ENCODE peak calls at places on chromosomes 6 and 20, in seven cellular contexts. J is fibroblast of pulmonary artery, T is H9, Q is sigmoid colon, S is glutamatergic neuron, P is astrocyte of the spinal cord, I is psoas muscle. D is an unnamed sample.

GRCh38 chr6:33620584-33621395 is at the start of gene ITPR3:
- DNase-seq in S (no peak), P (peak; percentile 46), I (peak; percentile 81), J (peak; percentile 92), T (peak; percentile 68), Q (peak; percentile 80), D (no peak)

GRCh38 chr20:2394411-2395055 is 13.8 kb downstream of the TGM6 start:
- DNase-seq in P (no peak), T (no peak), S (no peak), J (no peak), I (no peak), Q (no peak), D (no peak)

GRCh38 chr6:42629845-42630244 is 66.0 kb downstream of the UBR2 start:
- DNase-seq in Q (no peak), I (no peak), S (no peak), P (no peak), J (no peak), T (no peak), D (no peak)

GRCh38 chr6:169177516-169178196 is 76.0 kb downstream of the THBS2 start:
- DNase-seq in P (peak; percentile 48), T (no peak), Q (no peak), J (peak; percentile 54), S (no peak), I (no peak), D (no peak)

GRCh38 chr20:38932457-38933120 is 6.4 kb downstream of the FAM83D start:
- DNase-seq in Q (no peak), I (no peak), S (no peak), P (peak; percentile 15), J (peak; percentile 92), T (no peak), D (no peak)

GRCh38 chr20:18364768-18365167 is 76.4 kb downstream of the ZNF133 start:
- DNase-seq in P (no peak), T (no peak), I (no peak), S (no peak), Q (no peak), J (no peak), D (no peak)

GRCh38 chr6:47059216-47059885 is 17.2 kb upstream of the ADGRF1 start:
- DNase-seq in J (no peak), P (no peak), I (no peak), T (no peak), Q (no peak), S (no peak), D (no peak)

GRCh38 chr6:579339-579738 is 77.6 kb downstream of the HUS1B start:
- DNase-seq in P (peak; percentile 26), I (no peak), Q (no peak), S (no peak), T (no peak), J (peak; percentile 34), D (no peak)

GRCh38 chr6:71887006-71887743 is 825 bp downstream of the RIMS1 start:
- DNase-seq in J (no peak), T (peak; percentile 44), I (peak; percentile 45), S (no peak), Q (peak; percentile 58), P (no peak), D (no peak)

GRCh38 chr6:71324179-71324791 is 35.7 kb downstream of the OGFRL1 start:
- DNase-seq in S (no peak), I (no peak), P (no peak), T (no peak), J (no peak), Q (no peak), D (no peak)

GRCh38 chr20:51529758-51530157 is 12.8 kb downstream of the NFATC2 start:
- DNase-seq in I (no peak), Q (no peak), T (no peak), P (no peak), S (no peak), J (no peak), D (no peak)

GRCh38 chr20:33217052-33217451 is at the start of gene BPIFA3:
- DNase-seq in T (no peak), P (no peak), J (no peak), Q (no peak), S (no peak), I (no peak), D (no peak)

GRCh38 chr20:33210371-33210770 is 6.8 kb upstream of the BPIFA3 start:
- DNase-seq in Q (no peak), J (no peak), P (no peak), T (no peak), I (no peak), S (no peak), D (no peak)

GRCh38 chr20:33209789-33210188 is 7.4 kb upstream of the BPIFA3 start:
- DNase-seq in I (peak; percentile 70), S (no peak), T (peak; percentile 84), P (peak; percentile 34), Q (no peak), J (peak; percentile 66), D (no peak)

GRCh38 chr20:33211817-33212424 is 5.2 kb upstream of the BPIFA3 start:
- DNase-seq in P (peak; percentile 26), T (peak; percentile 82), I (no peak), S (peak; percentile 59), Q (no peak), J (peak; percentile 46), D (peak; percentile 81)
- TF ChIP-seq CTCF in P (peak; percentile 48), T (peak; percentile 88), I (no peak), S (peak; percentile 71), Q (no peak), J (peak; percentile 49), D (peak; percentile 95)

GRCh38 chr6:153790048-153790447 is 249.0 kb upstream of the OPRM1 start:
- DNase-seq in S (no peak), I (no peak), T (peak; percentile 34), P (peak; percentile 92), J (peak; percentile 94), Q (no peak), D (no peak)
- TF ChIP-seq CTCF in S (no peak), I (no peak), T (peak; percentile 36), P (peak; percentile 37), J (peak; percentile 28), Q (no peak), D (no peak)

DNA sequence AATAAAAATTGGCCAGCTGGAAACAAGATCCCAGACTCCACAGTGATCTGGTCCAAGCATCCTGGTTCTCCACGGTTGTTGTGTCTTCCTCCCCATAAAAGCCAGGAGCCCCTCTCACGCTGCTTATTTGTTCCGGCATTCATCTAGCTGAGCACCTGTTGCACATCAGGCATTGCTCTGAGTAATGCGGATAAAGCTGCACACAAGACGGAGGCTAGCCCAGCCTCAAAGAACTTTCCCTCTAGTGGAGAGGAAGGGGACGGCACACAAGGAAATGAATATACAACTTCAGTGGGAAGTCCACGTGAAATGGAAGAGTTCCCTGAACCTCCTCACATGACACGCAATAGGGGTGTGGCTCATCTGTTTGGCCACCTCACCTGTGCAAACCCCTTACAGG is 30.3 kb upstream of the NXT1 start:
- DNase-seq in I (no peak), T (no peak), J (peak; percentile 33), S (no peak), P (no peak), Q (no peak), D (no peak)
- TF ChIP-seq CTCF in I (no peak), T (peak; percentile 58), J (peak; percentile 55), S (peak; percentile 50), P (peak; percentile 52), Q (peak; percentile 11), D (peak; percentile 50)

DNA sequence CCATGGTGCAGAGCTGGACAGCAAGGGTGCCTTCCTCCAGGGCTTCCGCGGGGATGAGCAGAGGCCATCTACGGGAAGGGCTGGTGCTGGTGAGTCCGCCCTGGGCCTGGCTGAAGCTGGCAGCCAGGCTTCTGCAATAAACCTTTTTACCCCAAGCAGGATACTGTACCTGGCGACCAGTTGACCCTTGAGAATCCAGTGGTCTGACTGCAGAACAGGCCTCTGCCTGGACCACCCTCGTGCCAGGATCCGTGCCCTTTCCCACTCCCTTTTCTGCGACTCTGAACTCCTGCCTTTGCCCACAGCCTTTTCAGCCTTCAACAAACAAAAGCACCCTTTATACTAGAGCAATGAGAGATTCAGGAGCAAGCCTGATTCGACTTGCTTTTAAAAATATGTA is 18.9 kb downstream of the CDH26 start:
- DNase-seq in Q (no peak), S (no peak), J (no peak), T (no peak), P (no peak), I (no peak), D (no peak)
- TF ChIP-seq CTCF in Q (no peak), S (no peak), J (no peak), T (no peak), P (no peak), I (no peak), D (no peak)

GRCh38 chr20:35600176-35600995 is 15.2 kb upstream of the SPAG4 start:
- DNase-seq in I (peak; percentile 50), S (no peak), J (no peak), Q (peak; percentile 57), P (no peak), T (peak; percentile 71), D (no peak)

GRCh38 chr20:35601990-35602389 is 13.6 kb upstream of the SPAG4 start:
- DNase-seq in P (no peak), I (peak; percentile 51), T (no peak), Q (peak; percentile 65), S (no peak), J (no peak), D (no peak)

GRCh38 chr20:35599776-35600120 is 15.9 kb upstream of the SPAG4 start:
- DNase-seq in S (no peak), J (no peak), Q (no peak), I (peak; percentile 30), T (no peak), P (no peak), D (no peak)

GRCh38 chr20:35602851-35603495 is 12.7 kb upstream of the SPAG4 start:
- DNase-seq in S (no peak), Q (peak; percentile 50), T (no peak), P (no peak), I (peak; percentile 36), J (no peak), D (no peak)

GRCh38 chr20:35601021-35601973 is 14.3 kb upstream of the SPAG4 start:
- DNase-seq in J (peak; percentile 76), T (peak; percentile 80), I (peak; percentile 92), S (peak; percentile 81), Q (peak; percentile 91), P (peak; percentile 73), D (peak; percentile 27)
- TF ChIP-seq CTCF in J (peak; percentile 34), T (peak; percentile 50), I (peak; percentile 57), S (no peak), Q (peak; percentile 33), P (peak; percentile 49), D (peak; percentile 58)

GRCh38 chr6:150905769-150906168 is 40.3 kb downstream of the MTHFD1L start:
- DNase-seq in I (no peak), T (no peak), P (no peak), S (no peak), Q (no peak), J (no peak), D (no peak)
- TF ChIP-seq CTCF in I (peak; percentile 3), T (peak; percentile 74), P (peak; percentile 44), S (peak; percentile 42), Q (no peak), J (peak; percentile 41), D (peak; percentile 12)

GRCh38 chr6:168117942-168118341 is 38.9 kb upstream of the FRMD1 start:
- DNase-seq in P (no peak), Q (no peak), I (no peak), J (no peak), S (no peak), T (peak; percentile 31), D (no peak)
- TF ChIP-seq CTCF in P (peak; percentile 24), Q (no peak), I (peak; percentile 44), J (peak; percentile 43), S (no peak), T (peak; percentile 82), D (peak; percentile 28)

GRCh38 chr20:8829232-8829631 is 239.7 kb upstream of the PLCB4 start:
- DNase-seq in S (no peak), T (no peak), P (no peak), J (no peak), Q (no peak), I (no peak), D (no peak)
- TF ChIP-seq CTCF in S (peak; percentile 68), T (peak; percentile 55), P (peak; percentile 29), J (peak; percentile 23), Q (no peak), I (no peak), D (peak; percentile 18)

GRCh38 chr20:46651091-46651962 is at the start of gene SLC13A3:
- DNase-seq in J (no peak), T (peak; percentile 62), Q (no peak), I (no peak), P (no peak), S (peak; percentile 45), D (no peak)
- TF ChIP-seq CTCF in J (no peak), T (peak; percentile 46), Q (no peak), I (no peak), P (no peak), S (no peak), D (no peak)